ENCODE peak calls at places on chromosomes 3 and 15, in eight cellular contexts. K is natural killer cell, I is GM23338, S is fibroblast of pulmonary artery, N is progenitor cell of endocrine pancreas, B is astrocyte of the spinal cord, G is GM12878, V is lung. O is an unnamed sample.

GRCh38 chr3:37768107-37768809 is 93.4 kb upstream of the CTDSPL start:
- DNase-seq in N (no peak), G (no peak), B (peak; percentile 67), K (no peak), V (no peak), I (peak; percentile 17), S (peak; percentile 23), O (no peak)

GRCh38 chr3:9069971-9070370 is 106.7 kb upstream of the RAD18 start:
- DNase-seq in K (no peak), G (no peak), B (no peak), I (no peak), S (no peak), V (no peak), N (no peak), O (no peak)

GRCh38 chr3:138197058-138197457 is 10.0 kb downstream of the ARMC8 start:
- DNase-seq in G (no peak), B (peak; percentile 50), I (peak; percentile 62), N (peak; percentile 52), K (no peak), S (peak; percentile 60), V (no peak), O (no peak)

GRCh38 chr15:90565866-90566265 is 36.1 kb downstream of the CRTC3 start:
- DNase-seq in V (no peak), K (no peak), N (no peak), G (no peak), S (no peak), I (no peak), B (no peak), O (no peak)

GRCh38 chr3:50324351-50325144 is 2.0 kb upstream of the HYAL2 start:
- DNase-seq in V (no peak), I (peak; percentile 95), G (no peak), N (peak; percentile 65), K (peak; percentile 59), S (peak; percentile 73), B (peak; percentile 73), O (peak; percentile 58)

GRCh38 chr15:65841121-65841930 is 28.0 kb upstream of the RAB11A start:
- DNase-seq in V (peak; percentile 66), I (no peak), S (peak; percentile 53), G (no peak), N (no peak), K (no peak), B (no peak), O (no peak)

GRCh38 chr3:134743006-134743405 is 52.1 kb upstream of the EPHB1 start:
- DNase-seq in N (no peak), B (no peak), G (no peak), I (no peak), K (no peak), S (no peak), V (peak; percentile 16), O (no peak)

GRCh38 chr3:125163739-125164601 is 48.6 kb downstream of the SLC12A8 start:
- DNase-seq in S (no peak), V (peak; percentile 72), N (no peak), B (no peak), G (no peak), I (peak; percentile 75), K (no peak), O (no peak)

GRCh38 chr15:68774120-68774519 is 46.6 kb downstream of the ANP32A start:
- DNase-seq in V (no peak), B (no peak), S (no peak), I (no peak), K (no peak), G (no peak), N (no peak), O (no peak)

GRCh38 chr3:29384640-29385039 is 103.8 kb downstream of the RBMS3 start:
- DNase-seq in N (no peak), S (peak; percentile 80), I (peak; percentile 33), K (no peak), B (peak; percentile 79), V (no peak), G (no peak), O (no peak)

GRCh38 chr15:42065008-42065407 is 29.4 kb downstream of the PLA2G4D start:
- DNase-seq in N (no peak), S (no peak), V (no peak), K (no peak), I (no peak), B (no peak), G (no peak), O (no peak)

GRCh38 chr3:132256984-132257383 is 60.2 kb upstream of the ACP3 start:
- DNase-seq in N (peak; percentile 12), V (no peak), G (no peak), K (no peak), S (peak; percentile 80), I (peak; percentile 83), B (peak; percentile 51), O (no peak)

GRCh38 chr3:185176756-185177359 is 24.0 kb upstream of the C3orf70 start:
- DNase-seq in G (no peak), S (peak; percentile 62), I (peak; percentile 68), V (no peak), N (no peak), K (no peak), B (peak; percentile 47), O (no peak)

GRCh38 chr3:152973575-152973974 is 138.6 kb downstream of the P2RY1 start:
- DNase-seq in G (no peak), B (no peak), S (no peak), I (no peak), K (no peak), N (no peak), V (no peak), O (no peak)

GRCh38 chr3:72234394-72234793 is 449.4 kb upstream of the PROK2 start:
- DNase-seq in V (peak; percentile 41), N (no peak), B (peak; percentile 60), G (no peak), S (peak; percentile 87), K (no peak), I (no peak), O (no peak)

GRCh38 chr3:130699765-130700164 is 46.9 kb downstream of the PIK3R4 start:
- DNase-seq in V (no peak), K (no peak), I (peak; percentile 69), N (no peak), G (no peak), B (no peak), S (peak; percentile 45), O (no peak)

GRCh38 chr3:107959767-107960166 is 131.1 kb downstream of the CD47 start:
- DNase-seq in S (peak; percentile 96), V (no peak), B (no peak), N (no peak), K (no peak), G (no peak), I (no peak), O (no peak)

GRCh38 chr15:30924353-30924752 is 20.6 kb downstream of the FAN1 start:
- DNase-seq in G (no peak), K (no peak), V (no peak), B (peak; percentile 73), I (no peak), N (no peak), S (peak; percentile 41), O (no peak)

GRCh38 chr3:107683447-107683846 is 160.7 kb downstream of the BBX start:
- DNase-seq in N (no peak), I (no peak), S (peak; percentile 65), G (no peak), B (peak; percentile 44), K (no peak), V (no peak), O (no peak)

GRCh38 chr3:67884345-67884744 is 229.9 kb upstream of the SUCLG2 start:
- DNase-seq in G (no peak), B (no peak), N (no peak), S (no peak), K (no peak), V (no peak), I (no peak), O (no peak)

GRCh38 chr15:40936709-40937666 is 7.8 kb downstream of the DLL4 start:
- DNase-seq in I (no peak), B (peak; percentile 52), N (no peak), G (no peak), K (no peak), V (no peak), S (peak; percentile 24), O (no peak)
- TF ChIP-seq CTCF in I (no peak), B (peak; percentile 10), N (peak; percentile 26), G (peak; percentile 39), K (no peak), V (no peak), S (peak; percentile 6), O (no peak)

DNA sequence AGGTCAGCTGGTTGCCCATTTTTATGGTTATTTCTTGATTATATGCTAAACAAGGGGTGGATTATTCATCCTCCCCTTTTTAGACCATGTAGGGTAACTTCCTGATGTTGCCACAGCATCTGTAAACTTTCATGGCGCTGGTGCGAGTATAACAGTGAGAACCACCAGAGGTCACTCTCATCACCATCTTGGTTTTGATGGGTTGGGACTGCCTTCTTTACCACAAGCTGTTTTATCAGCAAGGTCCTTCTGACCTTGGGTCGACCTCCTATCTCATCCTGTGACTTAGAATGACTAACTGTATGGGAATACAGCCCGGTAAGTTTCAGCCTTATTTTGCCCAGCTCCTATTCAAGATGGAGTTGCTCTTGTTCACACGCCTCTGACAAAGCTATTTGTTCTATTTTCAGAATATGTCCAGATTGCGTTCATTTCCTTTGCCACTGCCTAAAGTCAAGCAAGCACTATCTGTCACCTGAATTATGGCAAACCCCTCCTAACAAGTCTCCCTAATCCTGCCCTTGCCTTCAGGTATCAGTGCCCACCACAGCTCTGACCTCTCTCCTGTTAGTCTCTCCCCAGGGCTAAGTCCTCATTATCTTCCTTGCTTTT is 308.5 kb downstream of the ROBO2 start:
- DNase-seq in S (peak; percentile 20), V (no peak), K (no peak), G (no peak), N (no peak), I (peak; percentile 85), B (peak; percentile 14), O (no peak)
- TF ChIP-seq CTCF in S (peak; percentile 36), V (no peak), K (no peak), G (no peak), N (peak; percentile 54), I (peak; percentile 87), B (peak; percentile 46), O (no peak)

DNA sequence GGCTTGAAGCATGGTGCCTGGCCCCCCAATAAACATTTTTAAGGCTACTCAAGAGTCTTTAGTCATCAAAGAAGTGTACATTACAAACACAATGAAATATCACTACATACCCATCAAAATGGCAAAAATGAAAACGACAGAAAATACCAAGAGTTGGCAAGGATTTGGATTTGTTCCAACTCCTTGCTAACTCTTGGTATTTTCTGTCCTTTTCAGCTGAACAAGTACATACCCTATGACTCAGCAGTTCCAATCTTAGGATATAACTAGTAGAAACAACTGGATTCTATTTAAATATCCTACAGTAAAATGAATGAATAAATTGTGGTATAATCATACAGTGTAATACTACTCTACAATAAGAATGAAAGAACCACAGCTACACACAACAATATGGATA is 25.1 kb upstream of the GABPB1 start:
- DNase-seq in N (no peak), V (no peak), G (no peak), B (peak; percentile 18), S (peak; percentile 38), K (no peak), I (no peak), O (no peak)
- TF ChIP-seq CTCF in N (no peak), V (no peak), G (no peak), B (no peak), S (no peak), K (no peak), I (no peak), O (no peak)

DNA sequence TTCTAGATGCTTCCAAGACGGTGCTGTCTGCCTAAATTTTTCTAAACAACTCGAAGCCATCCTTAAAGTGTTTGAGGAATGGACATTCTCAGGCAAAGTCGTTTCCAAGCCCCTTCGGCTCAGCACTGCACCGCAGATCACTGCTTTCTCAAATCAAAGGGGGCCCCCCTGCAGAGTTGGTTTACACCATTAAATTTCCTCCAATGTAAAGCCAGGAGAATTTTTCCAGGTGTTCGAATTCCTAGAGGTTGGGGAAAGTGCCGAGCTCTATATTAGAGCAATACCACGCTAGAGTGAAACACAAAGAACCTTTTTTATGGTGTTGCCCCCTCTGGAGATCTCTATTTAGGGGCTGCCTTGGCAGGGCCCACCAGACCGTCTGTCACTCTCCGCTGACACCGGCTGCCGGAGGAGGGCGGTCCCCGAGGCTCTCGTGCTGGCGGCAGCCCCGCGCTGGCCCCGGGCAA is 277.9 kb upstream of the NR2F2 start:
- DNase-seq in N (peak; percentile 13), B (no peak), K (no peak), I (peak; percentile 81), S (no peak), V (no peak), G (no peak), O (no peak)
- TF ChIP-seq CTCF in N (no peak), B (no peak), K (no peak), I (no peak), S (no peak), V (no peak), G (no peak), O (no peak)